ENCODE peak calls at places on chromosomes 5 and 9, in ten cellular contexts. U is stimulated activated CD4-positive, alpha-beta T cell treated with anti-CD3 and anti-CD28 coated beads, Interleukin-4, amount 100 ng/mL, for 1 hour; V is mucosa of gallbladder; C is EL; I is upper lobe of left lung; D is AG10803; A is NCI-H1436; E is head of caudate nucleus; W is WTC11; Z is glutamatergic neuron. L is an unnamed sample.

GRCh38 chr5:83628360-83628759 is 92.3 kb downstream of the HAPLN1 start:
- DNase-seq in U (no peak), V (no peak), C (no peak), I (no peak), D (peak), A (no peak), E (no peak), W (no peak), Z (no peak), L (no peak)

GRCh38 chr5:141412853-141413539 is at the start of gene PCDHGA10:
- DNase-seq in U (peak), V (peak), C (peak), I (peak), D (peak), A (peak), E (no peak), W (peak), Z (peak), L (peak)

GRCh38 chr5:169629847-169630548 is 7.1 kb upstream of the DOCK2 start:
- DNase-seq in U (no peak), V (peak), C (peak), I (no peak), D (peak), A (no peak), E (no peak), W (no peak), Z (no peak), L (no peak)

GRCh38 chr5:67115238-67115637 is 81.4 kb downstream of the CD180 start:
- DNase-seq in U (no peak), V (no peak), C (no peak), I (no peak), D (no peak), A (no peak), E (no peak), W (no peak), Z (no peak), L (no peak)

GRCh38 chr9:108811944-108812343 is 43.8 kb downstream of the ACTL7B start:
- DNase-seq in U (no peak), V (no peak), C (no peak), I (no peak), D (no peak), A (peak), E (no peak), W (no peak), Z (no peak), L (no peak)

GRCh38 chr9:134055981-134056461 is 11.8 kb downstream of the BRD3 start:
- DNase-seq in U (no peak), V (peak), C (peak), I (peak), D (peak), A (no peak), E (peak), W (no peak), Z (peak), L (no peak)

GRCh38 chr5:159874308-159874707 is 42.0 kb upstream of the ADRA1B start:
- DNase-seq in U (no peak), V (no peak), C (peak), I (no peak), D (no peak), A (no peak), E (no peak), W (no peak), Z (no peak), L (no peak)

GRCh38 chr9:78196258-78196657 is 39.6 kb upstream of the CEP78 start:
- DNase-seq in U (no peak), V (no peak), C (no peak), I (no peak), D (no peak), A (no peak), E (no peak), W (no peak), Z (no peak), L (no peak)

GRCh38 chr9:2180171-2180570 is 165.0 kb downstream of the SMARCA2 start:
- DNase-seq in U (no peak), V (no peak), C (no peak), I (no peak), D (peak), A (peak), E (no peak), W (no peak), Z (no peak), L (no peak)

GRCh38 chr9:121720992-121721350 is 69.5 kb downstream of the DAB2IP start:
- DNase-seq in U (no peak), V (no peak), C (no peak), I (no peak), D (no peak), A (no peak), E (no peak), W (no peak), Z (no peak), L (no peak)